ENCODE peak calls at places on chromosomes 13 and 19, in seven cellular contexts. A is naive B cell, V is M059J, B is thoracic aorta, P is endothelial cell, C is heart right ventricle, X is AG10803. W is an unnamed sample.

GRCh38 chr13:42350141-42350540 is 78.2 kb downstream of the AKAP11 start:
- DNase-seq in A (no peak), B (no peak), V (no peak), P (no peak), X (no peak), C (no peak), W (no peak)

GRCh38 chr13:105442941-105443340 is 1092.5 kb downstream of the EFNB2 start:
- DNase-seq in P (no peak), C (peak; percentile 29), B (no peak), V (peak; percentile 98), X (peak; percentile 94), A (no peak), W (no peak)

GRCh38 chr19:3692141-3693029 is 7.9 kb downstream of the PIP5K1C start:
- DNase-seq in V (no peak), X (no peak), C (no peak), P (peak; percentile 57), B (no peak), A (peak; percentile 32), W (no peak)

GRCh38 chr13:97753942-97754670 is 199.4 kb upstream of the IPO5 start:
- DNase-seq in X (no peak), A (no peak), V (no peak), C (no peak), B (no peak), P (no peak), W (no peak)

GRCh38 chr13:90233933-90234672 is 1113.4 kb upstream of the MIR17HG start:
- DNase-seq in V (no peak), X (peak; percentile 6), P (no peak), B (no peak), A (no peak), C (no peak), W (no peak)

GRCh38 chr19:58575183-58576041 is 2.3 kb upstream of the MZF1 start:
- DNase-seq in B (peak; percentile 71), A (peak; percentile 82), C (peak; percentile 91), P (peak; percentile 85), X (peak; percentile 91), V (peak; percentile 91), W (peak; percentile 89)

GRCh38 chr19:5228932-5229777 is 111.5 kb downstream of the PTPRS start:
- DNase-seq in P (no peak), C (no peak), X (no peak), B (no peak), V (no peak), A (no peak), W (no peak)

GRCh38 chr13:28585557-28585956 is 73.4 kb upstream of the POMP start:
- DNase-seq in B (no peak), P (no peak), C (no peak), A (no peak), X (no peak), V (no peak), W (no peak)

GRCh38 chr13:39347926-39348901 is 254.8 kb downstream of the LHFPL6 start:
- DNase-seq in X (no peak), B (no peak), C (peak; percentile 63), P (no peak), V (no peak), A (no peak), W (no peak)

GRCh38 chr19:45245334-45245787 is at the start of gene EXOC3L2:
- DNase-seq in X (no peak), V (no peak), B (no peak), C (peak; percentile 70), A (no peak), P (no peak), W (no peak)

GRCh38 chr13:86006317-86006716 is 207.1 kb upstream of the SLITRK6 start:
- DNase-seq in A (no peak), P (no peak), V (no peak), X (no peak), C (no peak), B (no peak), W (no peak)

GRCh38 chr13:42119091-42119490 is 70.6 kb downstream of the DGKH start:
- DNase-seq in X (no peak), A (no peak), P (no peak), V (no peak), B (no peak), C (no peak), W (no peak)

GRCh38 chr19:34261335-34262109 is 7.2 kb downstream of the GARRE1 start:
- DNase-seq in X (no peak), V (no peak), A (no peak), C (no peak), B (no peak), P (no peak), W (no peak)

GRCh38 chr19:15432018-15432494 is 13.3 kb upstream of the AKAP8L start:
- DNase-seq in P (no peak), C (no peak), V (no peak), X (no peak), B (no peak), A (no peak), W (no peak)

GRCh38 chr13:26679945-26680516 is 80.6 kb downstream of the GPR12 start:
- DNase-seq in C (no peak), V (no peak), A (no peak), P (peak; percentile 35), X (no peak), B (no peak), W (no peak)

GRCh38 chr19:42028304-42029216 is 34.5 kb upstream of the ATP1A3 start:
- DNase-seq in A (no peak), C (no peak), V (no peak), B (no peak), P (peak; percentile 57), X (no peak), W (no peak)

GRCh38 chr13:28805193-28805819 is 14.8 kb upstream of the MTUS2 start:
- DNase-seq in X (no peak), C (peak; percentile 11), B (no peak), P (peak; percentile 59), V (no peak), A (no peak), W (no peak)

GRCh38 chr13:27131202-27131623 is 40.4 kb downstream of the USP12 start:
- DNase-seq in C (no peak), B (no peak), V (peak; percentile 74), P (no peak), X (no peak), A (no peak), W (peak; percentile 70)

GRCh38 chr19:49092686-49093085 is 7.4 kb downstream of the SNRNP70 start:
- DNase-seq in C (no peak), P (no peak), A (no peak), V (no peak), B (no peak), X (no peak), W (no peak)

GRCh38 chr13:29771247-29771646 is 79.2 kb downstream of the UBL3 start:
- DNase-seq in B (no peak), X (peak; percentile 34), P (no peak), V (peak; percentile 22), A (peak; percentile 40), C (no peak), W (no peak)

GRCh38 chr19:6772028-6772865 is at the start of gene VAV1:
- DNase-seq in X (no peak), B (no peak), P (no peak), V (no peak), A (peak; percentile 83), C (peak; percentile 32), W (peak; percentile 69)